ENCODE peak calls at places on chromosome 7, in six cellular contexts. H is neuronal stem cell, K is IMR-90, A is mesendoderm, Q is H1, R is mesenchymal stem cell. Z is an unnamed sample.

GRCh38 chr7:112362796-112363195 is 87.5 kb upstream of the IFRD1 start:
- DNase-seq in H (no peak), K (no peak), A (peak; percentile 91), Q (no peak), R (no peak), Z (no peak)

GRCh38 chr7:123795917-123796316 is 47.1 kb upstream of the WASL start:
- DNase-seq in H (no peak), K (no peak), A (no peak), Q (no peak), R (no peak), Z (no peak)

GRCh38 chr7:29989257-29989995 is at the start of gene SCRN1:
- DNase-seq in H (peak; percentile 42), K (peak; percentile 13), A (peak; percentile 63), Q (no peak), R (peak; percentile 50), Z (peak; percentile 63)

GRCh38 chr7:34991938-34992840 is 45.1 kb downstream of the DPY19L1 start:
- DNase-seq in H (no peak), K (peak; percentile 70), A (no peak), Q (no peak), R (peak; percentile 42), Z (no peak)

GRCh38 chr7:112448891-112449290 is 1.4 kb upstream of the IFRD1 start:
- DNase-seq in H (no peak), K (no peak), A (no peak), Q (no peak), R (no peak), Z (no peak)

GRCh38 chr7:45407730-45408406 is 166.3 kb upstream of the ADCY1 start:
- DNase-seq in H (no peak), K (no peak), A (peak; percentile 78), Q (peak; percentile 51), R (no peak), Z (peak; percentile 80)

GRCh38 chr7:88845091-88845490 is 49.6 kb upstream of the TEX47 start:
- DNase-seq in H (no peak), K (no peak), A (no peak), Q (no peak), R (no peak), Z (no peak)

GRCh38 chr7:92402920-92403759 is 44.1 kb upstream of the GATAD1 start:
- DNase-seq in H (no peak), K (peak; percentile 79), A (peak; percentile 65), Q (no peak), R (peak; percentile 23), Z (no peak)

GRCh38 chr7:23514755-23515154 is 17.0 kb downstream of the TRA2A start:
- DNase-seq in H (no peak), K (no peak), A (no peak), Q (no peak), R (no peak), Z (no peak)

GRCh38 chr7:143876218-143876617 is 25.8 kb downstream of the TCAF1 start:
- DNase-seq in H (no peak), K (no peak), A (no peak), Q (no peak), R (no peak), Z (no peak)

GRCh38 chr7:134441264-134441663 is 17.6 kb downstream of the AKR1B1 start:
- DNase-seq in H (no peak), K (no peak), A (no peak), Q (no peak), R (no peak), Z (no peak)

GRCh38 chr7:94297397-94297838 is 97.3 kb upstream of the COL1A2 start:
- DNase-seq in H (no peak), K (peak; percentile 98), A (no peak), Q (no peak), R (peak; percentile 88), Z (no peak)

GRCh38 chr7:45151967-45152366 is 5.6 kb upstream of the RAMP3 start:
- DNase-seq in H (no peak), K (no peak), A (no peak), Q (no peak), R (no peak), Z (peak; percentile 9)

GRCh38 chr7:149773446-149774236 is at the start of gene ZNF467:
- DNase-seq in H (no peak), K (no peak), A (peak; percentile 36), Q (no peak), R (peak; percentile 40), Z (no peak)

GRCh38 chr7:1357601-1358271 is 101.5 kb downstream of the MICALL2 start:
- DNase-seq in H (no peak), K (no peak), A (no peak), Q (no peak), R (no peak), Z (no peak)

GRCh38 chr7:134939136-134939535 is 47.2 kb upstream of the AGBL3 start:
- DNase-seq in H (no peak), K (no peak), A (no peak), Q (no peak), R (no peak), Z (no peak)

GRCh38 chr7:129053938-129054437 is 923 bp downstream of the TNPO3 start:
- DNase-seq in H (peak; percentile 15), K (peak; percentile 32), A (no peak), Q (no peak), R (peak; percentile 46), Z (no peak)

GRCh38 chr7:122521767-122522166 is 177.2 kb downstream of the RNF133 start:
- DNase-seq in H (no peak), K (no peak), A (no peak), Q (no peak), R (no peak), Z (no peak)

GRCh38 chr7:3200504-3200903 is 100.5 kb upstream of the SDK1 start:
- DNase-seq in H (no peak), K (peak; percentile 62), A (peak; percentile 82), Q (peak; percentile 41), R (peak; percentile 62), Z (peak; percentile 83)

GRCh38 chr7:28937593-28937992 is 20.5 kb downstream of the TRIL start:
- DNase-seq in H (no peak), K (no peak), A (no peak), Q (no peak), R (no peak), Z (no peak)

GRCh38 chr7:91941450-91941849 is 788 bp downstream of the AKAP9 start:
- DNase-seq in H (peak; percentile 21), K (peak; percentile 18), A (peak; percentile 50), Q (no peak), R (peak; percentile 56), Z (peak; percentile 31)

GRCh38 chr7:132618956-132619305 is 42.7 kb upstream of the PLXNA4 start:
- DNase-seq in H (no peak), K (peak; percentile 3), A (no peak), Q (no peak), R (peak; percentile 51), Z (no peak)

GRCh38 chr7:103113164-103113563 is 35.7 kb downstream of the NAPEPLD start:
- DNase-seq in H (no peak), K (peak; percentile 93), A (peak; percentile 55), Q (peak; percentile 19), R (peak; percentile 27), Z (no peak)

GRCh38 chr7:43869898-43870240 is 552 bp upstream of the MRPS24 start:
- DNase-seq in H (no peak), K (peak; percentile 96), A (peak; percentile 65), Q (no peak), R (peak; percentile 96), Z (no peak)

GRCh38 chr7:3000566-3000965 is 43.1 kb downstream of the CARD11 start:
- DNase-seq in H (no peak), K (no peak), A (no peak), Q (no peak), R (no peak), Z (no peak)

GRCh38 chr7:98528079-98528478 is 89.0 kb upstream of the NPTX2 start:
- DNase-seq in H (no peak), K (no peak), A (no peak), Q (no peak), R (no peak), Z (no peak)

DNA sequence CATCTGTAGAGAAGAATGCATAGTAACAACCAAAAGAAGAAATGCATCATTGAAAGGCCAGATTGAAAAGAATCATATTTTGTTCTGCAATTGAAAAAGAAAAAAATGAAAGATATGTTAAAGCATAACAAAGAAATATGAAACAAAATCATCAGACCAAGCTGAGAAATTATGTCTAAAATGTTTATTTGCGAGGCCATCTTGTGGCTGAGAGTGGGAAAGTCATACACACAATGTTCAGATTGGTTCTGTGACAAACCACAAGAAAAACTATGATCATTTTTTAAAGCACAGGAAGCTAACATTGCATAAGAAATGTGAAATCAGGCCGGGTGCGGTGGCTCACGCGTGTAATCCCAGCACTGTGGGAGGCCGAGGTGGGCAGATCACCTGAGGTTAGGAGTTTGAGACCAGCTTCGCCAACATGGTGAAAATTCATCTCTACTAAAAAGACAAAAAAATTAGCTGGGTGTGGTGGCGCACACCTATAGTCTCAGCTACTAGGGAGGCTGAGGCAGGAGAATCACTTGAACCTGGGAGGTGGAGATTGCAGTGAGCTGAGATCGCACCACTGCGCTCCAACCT is 36.6 kb downstream of the ABCB5 start:
- DNase-seq in H (no peak), K (no peak), A (no peak), Q (no peak), R (peak; percentile 12), Z (no peak)
- H2BK15ac ChIP-seq in H (no peak overlapping the region), K (no peak overlapping the region), A (no peak overlapping the region), Q (no peak overlapping the region), R (no peak overlapping the region), Z (no peak overlapping the region)

DNA sequence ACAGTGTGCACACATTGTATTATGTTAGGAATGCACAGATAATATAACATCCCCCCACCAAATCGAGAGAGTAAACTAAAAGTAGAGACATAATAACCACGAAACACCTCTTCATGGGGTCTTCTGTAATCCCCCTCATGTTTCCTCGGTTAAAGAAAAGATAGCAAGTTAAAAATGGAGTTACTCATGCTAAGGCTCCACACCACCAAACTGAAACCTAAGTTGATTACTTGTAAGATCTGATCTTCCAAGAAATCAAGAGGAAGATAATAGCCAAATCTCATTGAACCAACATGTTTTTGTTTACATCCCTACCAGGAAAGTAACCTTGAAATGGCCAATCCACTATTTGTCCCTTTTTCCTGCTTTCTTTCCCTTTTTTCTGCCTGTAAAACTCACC is 11.7 kb upstream of the ETV1 start:
- DNase-seq in H (no peak), K (no peak), A (no peak), Q (no peak), R (no peak), Z (no peak)
- H2BK15ac ChIP-seq in H (no peak overlapping the region), K (no peak overlapping the region), A (no peak overlapping the region), Q (no peak overlapping the region), R (no peak overlapping the region), Z (no peak overlapping the region)

DNA sequence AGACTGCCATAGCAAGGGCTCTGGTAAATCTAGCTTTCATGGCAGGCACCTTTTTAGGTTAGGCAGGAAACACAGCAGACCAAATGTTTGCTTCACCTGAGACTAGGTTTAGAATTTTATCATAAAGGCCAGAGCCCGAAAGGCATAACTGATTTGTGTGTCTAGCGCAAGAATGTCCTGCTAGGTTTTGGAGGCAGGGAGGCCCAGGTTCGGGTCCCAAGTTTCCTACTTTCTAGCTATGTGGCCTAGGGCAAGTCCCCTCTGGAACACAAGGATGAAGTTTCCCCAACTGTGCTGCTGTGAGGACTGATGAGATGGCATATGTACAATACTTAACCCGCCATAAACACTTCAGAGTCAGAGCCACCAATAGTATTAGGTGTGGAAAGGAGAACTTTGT is 245.0 kb downstream of the SKAP2 start:
- DNase-seq in H (no peak), K (no peak), A (no peak), Q (no peak), R (no peak), Z (no peak)
- H2BK15ac ChIP-seq in H (no peak overlapping the region), K (no peak overlapping the region), A (no peak overlapping the region), Q (no peak overlapping the region), R (no peak overlapping the region), Z (no peak overlapping the region)

DNA sequence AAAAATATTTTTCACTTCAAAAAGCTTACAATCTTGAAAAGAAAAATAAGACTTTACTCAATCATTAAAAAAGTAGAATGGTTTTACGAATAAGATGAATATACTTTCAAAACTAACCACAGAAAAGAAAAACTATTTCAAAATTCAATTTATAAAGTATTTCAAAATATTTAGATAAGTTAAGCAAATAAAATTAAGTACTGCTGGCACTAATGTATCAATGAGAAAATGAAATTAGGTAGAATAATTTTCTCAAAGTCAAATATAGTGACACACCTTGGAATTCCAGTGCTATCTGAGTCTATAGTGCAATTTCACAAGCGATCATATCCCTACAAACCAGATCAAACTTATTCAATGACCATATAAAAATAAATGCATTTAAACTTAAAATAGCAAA is 109.8 kb upstream of the SEMA3A start:
- DNase-seq in H (no peak), K (no peak), A (no peak), Q (no peak), R (no peak), Z (no peak)
- H2BK15ac ChIP-seq in H (no peak overlapping the region), K (no peak overlapping the region), A (no peak overlapping the region), Q (no peak overlapping the region), R (no peak overlapping the region), Z (no peak overlapping the region)

Z was measured in H9.